ENCODE peak calls at places on chromosomes 16 and 17, in four cellular contexts. P, U, T and L are unnamed samples. For H3K9me3, the result is how much of the 10 kb centered on the place peaks cover.

GRCh38 chr16:60274431-60275017 is 1540.4 kb upstream of the GOT2 start:
- DNase-seq in U (no peak), P (no peak), T (no peak), L (no peak)

GRCh38 chr17:40122944-40123810 is 1.4 kb downstream of the MSL1 start:
- DNase-seq in U (peak), P (peak), T (no peak), L (peak)

GRCh38 chr16:66928702-66929388 is 3.5 kb upstream of the RRAD start:
- DNase-seq in T (no peak), U (peak), P (no peak), L (no peak)

GRCh38 chr17:74528491-74529199 is 2.6 kb downstream of the CD300LB start:
- DNase-seq in U (no peak), T (peak), P (no peak), L (no peak)

GRCh38 chr16:12775689-12776236 is 27.9 kb downstream of the CPPED1 start:
- DNase-seq in U (no peak), T (no peak), P (no peak), L (no peak)

GRCh38 chr16:60645541-60645940 is 1390.7 kb downstream of the CDH8 start:
- DNase-seq in T (no peak), U (no peak), P (no peak), L (no peak)

GRCh38 chr17:62649570-62649969 is 22.1 kb downstream of the MRC2 start:
- DNase-seq in P (no peak), T (no peak), U (no peak), L (no peak)

GRCh38 chr17:77772899-77773358 is 185.6 kb upstream of the TNRC6C start:
- DNase-seq in T (no peak), U (no peak), P (no peak), L (no peak)

GRCh38 chr16:84717484-84717883 is 17.7 kb downstream of the USP10 start:
- DNase-seq in U (peak), P (no peak), T (no peak), L (peak)

GRCh38 chr16:71627631-71628236 is 1.8 kb downstream of the MARVELD3 start:
- DNase-seq in P (no peak), T (no peak), U (no peak), L (no peak)

GRCh38 chr16:86195863-86196630 is 297.1 kb downstream of the IRF8 start:
- DNase-seq in P (no peak), U (no peak), T (no peak), L (no peak)

GRCh38 chr17:9346296-9346926 is 229.2 kb downstream of the STX8 start:
- DNase-seq in T (no peak), P (no peak), U (no peak), L (no peak)

GRCh38 chr16:71172808-71173207 is 57.7 kb downstream of the HYDIN start:
- DNase-seq in U (no peak), P (no peak), T (no peak), L (no peak)

GRCh38 chr17:64055183-64056142 is 35.0 kb upstream of the ICAM2 start:
- DNase-seq in U (no peak), P (no peak), T (no peak), L (no peak)

GRCh38 chr17:38925263-38925995 is at the start of gene LASP1NB:
- DNase-seq in P (no peak), U (no peak), T (peak), L (no peak)

GRCh38 chr17:58315281-58315711 is 13.3 kb downstream of the TSPOAP1 start:
- DNase-seq in U (no peak), P (no peak), T (peak), L (peak)

GRCh38 chr17:77420804-77421634 is 280.2 kb downstream of the SEC14L1 start:
- DNase-seq in T (no peak), P (peak), U (peak), L (no peak)

GRCh38 chr16:13036600-13036999 is 135.2 kb downstream of the SHISA9 start:
- DNase-seq in P (no peak), T (peak), U (peak), L (peak)

GRCh38 chr16:17224859-17225258 is 245.9 kb downstream of the XYLT1 start:
- DNase-seq in U (peak), P (no peak), T (peak), L (no peak)

GRCh38 chr16:1656808-1657617 is 21.1 kb upstream of the JPT2 start:
- DNase-seq in U (no peak), P (no peak), T (peak), L (no peak)

GRCh38 chr16:72666267-72666666 is 381.7 kb downstream of the ZFHX3 start:
- DNase-seq in T (no peak), P (no peak), U (no peak), L (no peak)

GRCh38 chr17:41784207-41784744 is 2.2 kb downstream of the JUP start:
- DNase-seq in T (peak), U (peak), P (no peak), L (peak)

GRCh38 chr16:65070831-65071230 is 51.0 kb downstream of the CDH11 start:
- DNase-seq in U (peak), T (peak), P (no peak), L (peak)

GRCh38 chr16:58026139-58026704 is 668 bp downstream of the MMP15 start:
- DNase-seq in P (no peak), T (peak), U (peak), L (peak)

GRCh38 chr16:714079-714478 is 839 bp upstream of the METRN start:
- DNase-seq in P (no peak), T (no peak), U (no peak), L (peak)

GRCh38 chr17:73028311-73028755 is 64.2 kb downstream of the SLC39A11 start:
- DNase-seq in P (no peak), T (no peak), U (no peak), L (no peak)

GRCh38 chr17:1713878-1714487 is 3.8 kb upstream of the TLCD2 start:
- DNase-seq in P (no peak), U (peak), T (peak), L (peak)

GRCh38 chr16:200388-200787 is 20.1 kb downstream of the HBQ1 start:
- DNase-seq in T (no peak), P (no peak), U (peak), L (peak)

GRCh38 chr16:74567901-74568300 is 39.0 kb downstream of the GLG1 start:
- DNase-seq in P (no peak), U (no peak), T (no peak), L (no peak)

GRCh38 chr16:86251682-86252081 is 258.6 kb upstream of the FOXF1 start:
- DNase-seq in P (no peak), T (no peak), U (no peak), L (no peak)

GRCh38 chr17:5179003-5179402 is 12.7 kb downstream of the ZNF594 start:
- DNase-seq in P (no peak), T (no peak), U (no peak), L (no peak)

GRCh38 chr17:5184284-5184683 is 7.4 kb downstream of the ZNF594 start:
- DNase-seq in U (no peak), T (no peak), P (no peak), L (no peak)

GRCh38 chr17:5183410-5183793 is 8.3 kb downstream of the ZNF594 start:
- DNase-seq in T (no peak), U (no peak), P (no peak), L (no peak)

GRCh38 chr17:5181509-5182305 is 10.0 kb downstream of the ZNF594 start:
- DNase-seq in P (no peak), T (no peak), U (no peak), L (no peak)

DNA sequence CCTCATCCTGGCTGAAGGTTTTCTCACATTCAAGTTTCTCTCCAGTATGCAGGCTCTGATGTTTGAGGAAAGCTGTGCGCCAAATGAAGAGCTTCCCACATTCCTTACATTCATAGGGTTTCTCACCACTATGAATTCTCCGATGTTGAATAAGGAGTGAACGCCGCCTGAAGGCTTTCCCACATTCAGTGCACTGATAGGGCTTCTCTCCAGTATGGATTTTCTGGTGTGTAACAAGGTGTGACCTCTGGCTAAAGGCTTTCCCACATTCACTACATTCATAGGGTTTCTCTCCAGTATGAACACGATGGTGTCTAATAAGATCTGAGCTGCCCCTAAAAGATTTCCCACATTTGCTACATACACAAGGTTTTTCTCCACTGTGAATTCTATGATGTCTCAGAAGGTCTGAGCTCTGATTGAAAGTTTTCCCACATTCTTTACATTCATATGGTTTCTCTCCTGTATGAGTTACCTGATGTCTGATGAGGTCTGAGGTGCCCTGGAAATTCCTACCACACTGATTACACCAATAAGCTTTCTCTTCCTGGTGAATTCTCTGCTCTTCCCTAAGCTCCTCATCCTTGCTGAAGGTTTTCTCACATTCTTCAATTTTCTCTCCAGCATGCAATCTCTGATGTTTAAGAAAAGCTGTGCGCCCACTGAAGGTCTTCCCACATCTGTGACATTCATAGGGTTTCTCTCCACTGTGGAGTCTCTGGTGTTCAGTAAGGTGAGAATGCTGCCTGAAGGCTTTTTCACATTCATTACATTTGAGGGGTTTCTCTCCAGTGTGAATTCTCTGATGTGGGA is 8.9 kb downstream of the ZNF594 start:
- DNase-seq in P (no peak), U (no peak), T (no peak), L (no peak)
- H3K9me3 ChIP-seq in P (under half), U (half or more), T (half or more), L (under half)

GRCh38 chr17:82952019-82952418 is 112.2 kb upstream of the ZNF750 start:
- DNase-seq in U (no peak), P (no peak), T (no peak), L (no peak)
- H3K9me3 ChIP-seq in U (under half), P (under half), T (under half), L (under half)

DNA sequence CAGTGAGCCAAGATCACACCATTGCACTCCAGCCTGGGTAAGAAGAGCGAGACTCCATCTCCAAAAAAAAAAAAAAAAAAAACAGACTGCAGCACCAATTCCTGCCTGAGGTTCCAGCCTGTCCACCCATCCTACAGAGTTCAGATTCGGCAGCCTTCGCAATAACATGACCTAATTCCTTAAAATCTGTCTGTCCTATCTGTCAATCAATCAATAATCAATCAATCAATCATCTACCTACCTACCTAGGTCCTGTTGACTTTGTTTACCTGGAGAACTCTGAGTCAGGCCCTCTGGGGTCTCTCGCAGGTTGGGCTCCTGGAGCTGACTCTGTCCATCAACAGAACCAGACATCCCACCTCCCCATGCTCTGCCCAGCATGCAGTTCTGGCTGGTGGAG is 236.7 kb downstream of the ENGASE start:
- DNase-seq in U (no peak), T (no peak), P (no peak), L (no peak)
- H3K9me3 ChIP-seq in U (under half), T (under half), P (under half), L (under half)

GRCh38 chr17:19656336-19656735 is 7.8 kb downstream of the ALDH3A2 start:
- DNase-seq in P (no peak), T (no peak), U (no peak), L (no peak)
- H3K9me3 ChIP-seq in P (under half), T (under half), U (under half), L (under half)

GRCh38 chr16:78488461-78488860 is 389.0 kb downstream of the WWOX start:
- DNase-seq in U (no peak), T (no peak), P (no peak), L (no peak)

GRCh38 chr16:78487471-78487870 is 388.0 kb downstream of the WWOX start:
- DNase-seq in P (no peak), U (no peak), T (no peak), L (no peak)

GRCh38 chr16:78490431-78490830 is 391.0 kb downstream of the WWOX start:
- DNase-seq in P (no peak), T (no peak), U (no peak), L (no peak)

GRCh38 chr16:78489631-78490030 is 390.2 kb downstream of the WWOX start:
- DNase-seq in P (no peak), U (no peak), T (no peak), L (no peak)

GRCh38 chr16:78489072-78489471 is 389.6 kb downstream of the WWOX start:
- DNase-seq in P (no peak), U (no peak), T (no peak), L (no peak)
- H3K9me3 ChIP-seq in P (under half), U (under half), T (under half), L (under half)

DNA sequence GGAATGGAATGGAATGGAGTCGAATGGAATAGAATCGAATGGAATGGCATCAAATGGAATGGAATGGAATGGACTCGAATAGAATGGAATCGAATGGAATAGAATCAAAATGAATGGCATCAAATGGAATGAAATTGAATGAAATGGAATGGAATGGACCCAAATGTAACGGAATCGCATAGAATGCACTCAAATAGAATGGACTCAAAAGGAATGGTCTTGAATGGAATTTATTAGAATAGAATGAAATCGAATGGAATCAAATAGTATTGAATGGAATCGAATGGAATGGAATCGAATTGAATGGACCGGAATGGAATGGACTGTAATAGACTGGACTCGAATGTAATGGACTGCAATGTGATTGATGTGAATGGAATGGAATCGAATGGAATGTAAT is 501.4 kb upstream of the WSB1 start:
- DNase-seq in U (peak), P (no peak), T (no peak), L (no peak)
- H3K9me3 ChIP-seq in U (half or more), P (under half), T (half or more), L (under half)

GRCh38 chr16:30841332-30841731 is 52.5 kb downstream of the BCL7C start:
- DNase-seq in U (no peak), P (no peak), T (no peak), L (no peak)
- H3K9me3 ChIP-seq in U (under half), P (under half), T (under half), L (under half)

GRCh38 chr16:35150805-35151312 is 1691.4 kb downstream of the TP53TG3F start:
- DNase-seq in U (no peak), P (no peak), T (no peak), L (no peak)

GRCh38 chr16:35148748-35149147 is 1689.3 kb downstream of the TP53TG3F start:
- DNase-seq in U (no peak), P (no peak), T (no peak), L (no peak)

GRCh38 chr16:35152067-35152627 is 1692.7 kb downstream of the TP53TG3F start:
- DNase-seq in P (no peak), T (no peak), U (no peak), L (no peak)

GRCh38 chr16:35149550-35149949 is 1690.1 kb downstream of the TP53TG3F start:
- DNase-seq in P (no peak), U (no peak), T (no peak), L (no peak)

DNA sequence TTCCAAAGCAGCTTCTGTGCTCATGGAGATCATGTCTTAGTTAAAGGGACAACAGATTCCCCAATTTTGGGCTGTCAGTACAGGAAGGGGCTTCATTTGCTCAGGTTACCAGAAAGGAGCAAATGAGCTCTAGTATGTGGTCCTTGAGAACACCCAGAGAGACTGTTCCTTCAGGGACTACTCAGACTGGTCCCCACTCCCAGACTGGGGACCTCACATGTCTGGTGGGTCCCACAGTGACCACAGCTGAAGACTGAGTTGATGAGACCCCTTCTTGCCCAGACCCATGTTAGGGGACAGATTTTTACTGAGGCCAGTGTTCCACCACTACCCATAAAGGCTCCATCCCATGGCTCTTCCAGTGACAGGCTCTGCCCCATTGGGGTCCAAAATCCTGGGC is 1695.2 kb downstream of the TP53TG3F start:
- DNase-seq in P (no peak), T (no peak), U (no peak), L (no peak)
- H3K9me3 ChIP-seq in P (under half), T (under half), U (under half), L (under half)

DNA sequence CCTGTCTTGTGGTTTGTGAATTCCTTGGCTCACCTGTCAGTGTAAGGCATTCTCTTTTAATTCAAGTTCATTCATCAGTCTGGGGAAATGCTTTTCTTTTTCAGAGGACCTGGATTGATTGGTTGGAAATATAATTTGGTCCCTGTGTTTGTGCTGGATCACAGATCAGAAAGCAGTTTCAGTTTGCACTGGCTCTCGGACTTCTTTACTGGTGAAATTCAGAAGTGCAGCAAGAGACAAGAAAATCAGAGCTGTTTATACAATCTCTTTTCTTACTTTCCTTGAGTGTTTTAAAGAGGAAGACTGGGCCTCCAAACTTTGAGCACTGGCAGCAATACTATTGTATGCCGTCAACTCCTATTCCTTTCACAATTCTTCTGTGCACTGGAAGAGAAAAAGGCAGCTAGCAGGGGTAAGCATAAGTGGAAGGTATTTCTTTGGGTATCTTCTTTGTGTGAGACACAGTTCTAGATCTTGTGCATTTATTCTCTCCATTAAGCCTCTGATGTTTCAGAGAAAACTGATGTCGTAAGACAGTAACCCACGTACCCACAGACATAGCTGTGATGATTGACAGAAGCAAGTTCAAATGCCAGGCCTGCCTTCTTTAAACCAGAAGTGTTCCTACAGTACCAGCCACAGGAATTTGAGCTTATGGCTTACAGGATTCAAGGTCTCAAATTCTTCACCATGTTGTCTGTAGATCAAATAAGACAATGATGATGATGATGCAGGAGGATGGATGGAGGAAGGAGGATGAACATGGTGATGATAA is 161.6 kb upstream of the KCNJ16 start:
- DNase-seq in T (no peak), P (no peak), U (no peak), L (no peak)
- H3K9me3 ChIP-seq in T (under half), P (under half), U (under half), L (under half)